ENCODE peak calls at places on chromosomes 7 and 10, in five cellular contexts. One of them, this sample, is unnamed.

GRCh38 chr7:149161241-149161848 is 14.1 kb downstream of the ZNF398 start:
- DNase-seq in nephron progenitor cell: no peak
- DNase-seq in brain microvascular endothelial cell: no peak
- DNase-seq in heart right ventricle: no peak
- DNase-seq in fibroblast of pulmonary artery: peak; percentile 14
- DNase-seq in this sample: peak; percentile 73

GRCh38 chr10:102729090-102730026 is 14.4 kb upstream of the WBP1L start:
- DNase-seq in nephron progenitor cell: peak; percentile 93
- DNase-seq in brain microvascular endothelial cell: peak; percentile 79
- DNase-seq in heart right ventricle: peak; percentile 91
- DNase-seq in fibroblast of pulmonary artery: peak; percentile 87
- DNase-seq in this sample: peak; percentile 68

GRCh38 chr7:98963305-98963704 is 85.0 kb downstream of the TRRAP start:
- DNase-seq in nephron progenitor cell: no peak
- DNase-seq in brain microvascular endothelial cell: no peak
- DNase-seq in heart right ventricle: no peak
- DNase-seq in fibroblast of pulmonary artery: no peak
- DNase-seq in this sample: no peak

GRCh38 chr10:13049774-13050420 is 48.4 kb upstream of the CCDC3 start:
- DNase-seq in nephron progenitor cell: no peak
- DNase-seq in brain microvascular endothelial cell: no peak
- DNase-seq in heart right ventricle: no peak
- DNase-seq in fibroblast of pulmonary artery: no peak
- DNase-seq in this sample: no peak

GRCh38 chr7:50359995-50360925 is 55.7 kb downstream of the IKZF1 start:
- DNase-seq in nephron progenitor cell: no peak
- DNase-seq in brain microvascular endothelial cell: no peak
- DNase-seq in heart right ventricle: no peak
- DNase-seq in fibroblast of pulmonary artery: no peak
- DNase-seq in this sample: no peak

GRCh38 chr7:100879685-100880261 is 4.9 kb downstream of the SRRT start:
- DNase-seq in nephron progenitor cell: no peak
- DNase-seq in brain microvascular endothelial cell: no peak
- DNase-seq in heart right ventricle: no peak
- DNase-seq in fibroblast of pulmonary artery: no peak
- DNase-seq in this sample: no peak

GRCh38 chr7:1073211-1073977 is 14.5 kb upstream of the GPER1 start:
- DNase-seq in nephron progenitor cell: peak; percentile 42
- DNase-seq in brain microvascular endothelial cell: no peak
- DNase-seq in heart right ventricle: no peak
- DNase-seq in fibroblast of pulmonary artery: no peak
- DNase-seq in this sample: no peak

GRCh38 chr7:3559178-3559765 is 258.2 kb downstream of the SDK1 start:
- DNase-seq in nephron progenitor cell: no peak
- DNase-seq in brain microvascular endothelial cell: peak; percentile 85
- DNase-seq in heart right ventricle: no peak
- DNase-seq in fibroblast of pulmonary artery: peak; percentile 99
- DNase-seq in this sample: peak; percentile 95

GRCh38 chr7:50333266-50333665 is 28.8 kb downstream of the IKZF1 start:
- DNase-seq in nephron progenitor cell: no peak
- DNase-seq in brain microvascular endothelial cell: no peak
- DNase-seq in heart right ventricle: no peak
- DNase-seq in fibroblast of pulmonary artery: no peak
- DNase-seq in this sample: no peak

GRCh38 chr10:125866421-125867029 is 14.6 kb downstream of the DHX32 start:
- DNase-seq in nephron progenitor cell: no peak
- DNase-seq in brain microvascular endothelial cell: no peak
- DNase-seq in heart right ventricle: no peak
- DNase-seq in fibroblast of pulmonary artery: no peak
- DNase-seq in this sample: no peak

GRCh38 chr7:84455788-84456187 is 261.2 kb upstream of the SEMA3A start:
- DNase-seq in nephron progenitor cell: no peak
- DNase-seq in brain microvascular endothelial cell: no peak
- DNase-seq in heart right ventricle: no peak
- DNase-seq in fibroblast of pulmonary artery: peak; percentile 40
- DNase-seq in this sample: peak; percentile 10

GRCh38 chr10:133298466-133298865 is 10.2 kb downstream of the TUBGCP2 start:
- DNase-seq in nephron progenitor cell: no peak
- DNase-seq in brain microvascular endothelial cell: no peak
- DNase-seq in heart right ventricle: no peak
- DNase-seq in fibroblast of pulmonary artery: no peak
- DNase-seq in this sample: no peak

GRCh38 chr7:1758859-1759521 is 88.9 kb downstream of the ELFN1 start:
- DNase-seq in nephron progenitor cell: no peak
- DNase-seq in brain microvascular endothelial cell: no peak
- DNase-seq in heart right ventricle: peak; percentile 72
- DNase-seq in fibroblast of pulmonary artery: no peak
- DNase-seq in this sample: no peak

GRCh38 chr7:157278791-157279678 is 57.8 kb upstream of the DNAJB6 start:
- DNase-seq in nephron progenitor cell: no peak
- DNase-seq in brain microvascular endothelial cell: no peak
- DNase-seq in heart right ventricle: peak; percentile 83
- DNase-seq in fibroblast of pulmonary artery: no peak
- DNase-seq in this sample: no peak

GRCh38 chr7:81873559-81873958 is 103.7 kb upstream of the HGF start:
- DNase-seq in nephron progenitor cell: no peak
- DNase-seq in brain microvascular endothelial cell: no peak
- DNase-seq in heart right ventricle: no peak
- DNase-seq in fibroblast of pulmonary artery: peak; percentile 82
- DNase-seq in this sample: peak; percentile 75

GRCh38 chr7:44486693-44487092 is 3.8 kb downstream of the NUDCD3 start:
- DNase-seq in nephron progenitor cell: no peak
- DNase-seq in brain microvascular endothelial cell: no peak
- DNase-seq in heart right ventricle: no peak
- DNase-seq in fibroblast of pulmonary artery: peak; percentile 52
- DNase-seq in this sample: peak; percentile 44
- TF ChIP-seq CTCF in nephron progenitor cell: no peak
- TF ChIP-seq CTCF in brain microvascular endothelial cell: peak; percentile 10
- TF ChIP-seq CTCF in heart right ventricle: no peak
- TF ChIP-seq CTCF in fibroblast of pulmonary artery: no peak
- TF ChIP-seq CTCF in this sample: no peak

DNA sequence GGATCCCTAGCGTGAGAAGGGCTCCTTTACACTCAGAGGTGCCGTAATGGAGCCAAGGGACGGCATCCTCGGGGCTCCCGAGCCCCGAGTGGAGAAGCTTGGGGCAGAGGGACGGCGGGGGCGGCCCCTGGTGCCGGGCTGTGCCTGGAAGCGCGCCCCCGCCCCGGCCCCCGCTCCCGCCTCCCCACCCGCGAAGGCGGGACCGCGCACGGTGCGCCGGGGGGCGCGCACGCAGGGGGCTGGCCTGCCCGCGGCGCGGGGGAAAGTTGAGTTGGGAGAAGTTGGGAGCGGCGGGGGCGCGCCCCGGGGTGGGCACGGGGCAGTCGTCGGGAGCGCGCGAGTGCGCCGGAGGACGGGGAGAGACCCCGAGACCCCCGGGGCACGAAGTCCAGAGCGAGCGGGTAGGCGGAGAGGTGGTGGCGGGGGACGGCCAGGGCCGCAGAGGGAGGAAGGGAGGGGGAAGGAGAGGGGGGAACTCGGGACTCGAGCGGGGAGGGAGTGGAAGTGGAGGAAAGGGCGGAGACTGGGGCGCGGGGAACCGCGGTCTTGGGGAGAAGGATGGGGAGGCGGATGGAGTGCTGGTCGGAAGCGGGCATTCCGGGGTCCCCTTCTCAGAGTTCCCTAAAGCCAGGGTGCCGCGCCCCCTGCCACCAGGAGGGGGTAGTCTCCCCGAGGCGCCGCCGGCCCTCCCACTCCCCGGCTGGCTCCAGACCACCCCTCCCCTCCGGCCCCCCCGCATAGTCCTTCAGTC is at the start of gene SLC4A2:
- DNase-seq in nephron progenitor cell: peak; percentile 77
- DNase-seq in brain microvascular endothelial cell: peak; percentile 42
- DNase-seq in heart right ventricle: peak; percentile 86
- DNase-seq in fibroblast of pulmonary artery: peak; percentile 65
- DNase-seq in this sample: peak; percentile 76
- TF ChIP-seq CTCF in nephron progenitor cell: peak; percentile 52
- TF ChIP-seq CTCF in brain microvascular endothelial cell: peak; percentile 70
- TF ChIP-seq CTCF in heart right ventricle: peak; percentile 66
- TF ChIP-seq CTCF in fibroblast of pulmonary artery: peak; percentile 38
- TF ChIP-seq CTCF in this sample: peak; percentile 30

GRCh38 chr7:4657640-4658417 is 24.3 kb upstream of the FOXK1 start:
- DNase-seq in nephron progenitor cell: no peak
- DNase-seq in brain microvascular endothelial cell: no peak
- DNase-seq in heart right ventricle: no peak
- DNase-seq in fibroblast of pulmonary artery: no peak
- DNase-seq in this sample: no peak

GRCh38 chr7:4655311-4655710 is 26.8 kb upstream of the FOXK1 start:
- DNase-seq in nephron progenitor cell: no peak
- DNase-seq in brain microvascular endothelial cell: no peak
- DNase-seq in heart right ventricle: no peak
- DNase-seq in fibroblast of pulmonary artery: no peak
- DNase-seq in this sample: no peak

GRCh38 chr7:4663239-4663638 is 18.9 kb upstream of the FOXK1 start:
- DNase-seq in nephron progenitor cell: no peak
- DNase-seq in brain microvascular endothelial cell: no peak
- DNase-seq in heart right ventricle: no peak
- DNase-seq in fibroblast of pulmonary artery: no peak
- DNase-seq in this sample: no peak

GRCh38 chr7:4661871-4662270 is 20.2 kb upstream of the FOXK1 start:
- DNase-seq in nephron progenitor cell: no peak
- DNase-seq in brain microvascular endothelial cell: peak; percentile 30
- DNase-seq in heart right ventricle: no peak
- DNase-seq in fibroblast of pulmonary artery: peak; percentile 60
- DNase-seq in this sample: no peak

DNA sequence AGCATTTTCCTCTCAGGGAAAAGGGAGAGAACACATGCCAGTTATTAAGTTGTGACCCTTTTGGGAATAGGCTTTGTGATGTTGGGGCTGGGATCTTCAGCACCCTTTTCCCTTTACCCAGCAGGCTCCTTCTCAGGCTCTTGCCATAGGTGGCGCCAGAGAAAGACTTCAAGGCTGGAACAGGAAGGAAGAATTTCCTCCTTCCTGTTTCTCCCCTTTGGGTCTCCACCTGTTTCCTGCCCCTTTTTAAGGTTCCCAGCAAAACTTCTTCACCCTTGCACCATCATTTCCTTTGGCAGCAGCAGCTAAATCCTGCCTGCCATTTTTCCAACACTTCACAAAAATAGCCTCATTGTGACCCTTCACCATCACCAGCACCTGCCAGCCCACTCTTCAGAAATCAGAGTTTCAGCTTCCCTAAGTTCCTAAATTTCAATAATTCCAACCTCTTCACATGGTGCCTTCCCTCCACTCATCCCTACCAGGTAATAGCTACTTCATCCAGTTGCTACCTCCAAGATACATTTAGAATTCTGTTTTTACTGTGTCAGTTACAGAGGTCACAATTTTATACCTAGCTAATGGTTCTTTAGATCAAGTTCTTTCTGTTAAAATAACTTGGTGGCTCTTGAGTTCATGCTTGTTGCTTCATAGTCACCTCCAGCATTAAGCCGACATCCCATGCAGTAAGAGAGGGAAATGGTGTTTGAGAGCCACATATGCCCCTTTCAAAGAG is 22.4 kb upstream of the FOXK1 start:
- DNase-seq in nephron progenitor cell: no peak
- DNase-seq in brain microvascular endothelial cell: no peak
- DNase-seq in heart right ventricle: no peak
- DNase-seq in fibroblast of pulmonary artery: no peak
- DNase-seq in this sample: no peak
- TF ChIP-seq CTCF in nephron progenitor cell: no peak
- TF ChIP-seq CTCF in brain microvascular endothelial cell: peak; percentile 38
- TF ChIP-seq CTCF in heart right ventricle: no peak
- TF ChIP-seq CTCF in fibroblast of pulmonary artery: peak; percentile 3
- TF ChIP-seq CTCF in this sample: no peak

GRCh38 chr10:24240001-24240751 is 31.2 kb downstream of the KIAA1217 start:
- DNase-seq in nephron progenitor cell: no peak
- DNase-seq in brain microvascular endothelial cell: no peak
- DNase-seq in heart right ventricle: no peak
- DNase-seq in fibroblast of pulmonary artery: peak; percentile 58
- DNase-seq in this sample: no peak

GRCh38 chr10:24246365-24246764 is 37.4 kb downstream of the KIAA1217 start:
- DNase-seq in nephron progenitor cell: no peak
- DNase-seq in brain microvascular endothelial cell: no peak
- DNase-seq in heart right ventricle: no peak
- DNase-seq in fibroblast of pulmonary artery: no peak
- DNase-seq in this sample: no peak

GRCh38 chr10:24239289-24239688 is 30.4 kb downstream of the KIAA1217 start:
- DNase-seq in nephron progenitor cell: no peak
- DNase-seq in brain microvascular endothelial cell: no peak
- DNase-seq in heart right ventricle: no peak
- DNase-seq in fibroblast of pulmonary artery: no peak
- DNase-seq in this sample: no peak

GRCh38 chr10:24241536-24241935 is 32.6 kb downstream of the KIAA1217 start:
- DNase-seq in nephron progenitor cell: no peak
- DNase-seq in brain microvascular endothelial cell: no peak
- DNase-seq in heart right ventricle: no peak
- DNase-seq in fibroblast of pulmonary artery: no peak
- DNase-seq in this sample: no peak

GRCh38 chr10:24242562-24242961 is 33.6 kb downstream of the KIAA1217 start:
- DNase-seq in nephron progenitor cell: no peak
- DNase-seq in brain microvascular endothelial cell: no peak
- DNase-seq in heart right ventricle: no peak
- DNase-seq in fibroblast of pulmonary artery: no peak
- DNase-seq in this sample: no peak
- TF ChIP-seq CTCF in nephron progenitor cell: no peak
- TF ChIP-seq CTCF in brain microvascular endothelial cell: no peak
- TF ChIP-seq CTCF in heart right ventricle: no peak
- TF ChIP-seq CTCF in fibroblast of pulmonary artery: no peak
- TF ChIP-seq CTCF in this sample: no peak

GRCh38 chr10:210297-210696 is 75.0 kb downstream of the ZMYND11 start:
- DNase-seq in nephron progenitor cell: no peak
- DNase-seq in brain microvascular endothelial cell: no peak
- DNase-seq in heart right ventricle: no peak
- DNase-seq in fibroblast of pulmonary artery: no peak
- DNase-seq in this sample: no peak

GRCh38 chr10:208616-209015 is 73.4 kb downstream of the ZMYND11 start:
- DNase-seq in nephron progenitor cell: no peak
- DNase-seq in brain microvascular endothelial cell: no peak
- DNase-seq in heart right ventricle: no peak
- DNase-seq in fibroblast of pulmonary artery: no peak
- DNase-seq in this sample: no peak

DNA sequence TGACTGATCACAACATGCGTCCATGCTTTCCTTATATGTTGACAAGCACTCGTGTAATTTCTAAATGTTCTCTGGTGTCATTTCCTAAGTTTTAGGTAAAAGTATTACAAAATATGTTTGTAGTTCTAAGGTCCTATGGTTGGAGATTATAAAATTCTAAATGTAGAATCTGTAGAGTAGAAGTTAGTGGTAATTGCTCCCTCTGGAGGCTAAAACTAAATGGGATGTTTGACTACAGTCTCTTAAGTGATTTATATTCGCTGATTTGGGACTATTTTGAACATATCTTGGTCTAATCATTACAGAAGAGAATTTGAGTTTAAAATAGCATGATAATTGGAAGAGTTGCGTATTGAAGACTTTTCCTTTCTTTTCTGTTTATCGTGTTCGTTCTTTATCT is 74.1 kb downstream of the ZMYND11 start:
- DNase-seq in nephron progenitor cell: no peak
- DNase-seq in brain microvascular endothelial cell: peak; percentile 6
- DNase-seq in heart right ventricle: no peak
- DNase-seq in fibroblast of pulmonary artery: peak; percentile 32
- DNase-seq in this sample: no peak
- TF ChIP-seq CTCF in nephron progenitor cell: no peak
- TF ChIP-seq CTCF in brain microvascular endothelial cell: peak; percentile 34
- TF ChIP-seq CTCF in heart right ventricle: peak; percentile 15
- TF ChIP-seq CTCF in fibroblast of pulmonary artery: peak; percentile 33
- TF ChIP-seq CTCF in this sample: peak; percentile 24

GRCh38 chr7:151237244-151238189 is 5.2 kb downstream of the CHPF2 start:
- DNase-seq in nephron progenitor cell: no peak
- DNase-seq in brain microvascular endothelial cell: no peak
- DNase-seq in heart right ventricle: no peak
- DNase-seq in fibroblast of pulmonary artery: no peak
- DNase-seq in this sample: no peak
- TF ChIP-seq CTCF in nephron progenitor cell: no peak
- TF ChIP-seq CTCF in brain microvascular endothelial cell: no peak
- TF ChIP-seq CTCF in heart right ventricle: no peak
- TF ChIP-seq CTCF in fibroblast of pulmonary artery: no peak
- TF ChIP-seq CTCF in this sample: no peak

GRCh38 chr10:34222359-34222758 is 592.7 kb downstream of the PARD3 start:
- DNase-seq in nephron progenitor cell: no peak
- DNase-seq in brain microvascular endothelial cell: no peak
- DNase-seq in heart right ventricle: no peak
- DNase-seq in fibroblast of pulmonary artery: no peak
- DNase-seq in this sample: no peak
- TF ChIP-seq CTCF in nephron progenitor cell: no peak
- TF ChIP-seq CTCF in brain microvascular endothelial cell: no peak
- TF ChIP-seq CTCF in heart right ventricle: no peak
- TF ChIP-seq CTCF in fibroblast of pulmonary artery: no peak
- TF ChIP-seq CTCF in this sample: no peak